ENCODE peak calls at places on chromosomes 6 and 20, in six cellular contexts. H is IMR-90; V is colonic mucosa; G is stomach; I is CD8-positive, alpha-beta T cell; U is psoas muscle. E is an unnamed sample. For H3K9me3, the result is how much of the 10 kb centered on the place peaks cover.

GRCh38 chr6:147103641-147104040 is 100.6 kb upstream of the STXBP5 start:
- DNase-seq in G (no peak), H (no peak), V (no peak), U (no peak), I (no peak), E (no peak)

GRCh38 chr6:3625161-3625979 is 126.1 kb downstream of the PXDC1 start:
- DNase-seq in U (no peak), V (no peak), I (no peak), G (no peak), H (no peak), E (no peak)

GRCh38 chr6:4320860-4321259 is 185.5 kb upstream of the ECI2 start:
- DNase-seq in I (no peak), G (no peak), U (no peak), H (peak), V (no peak), E (no peak)

GRCh38 chr6:127992144-127992543 is 91.3 kb upstream of the THEMIS start:
- DNase-seq in H (no peak), G (no peak), U (no peak), V (no peak), I (no peak), E (no peak)

GRCh38 chr20:39259010-39259803 is 297.1 kb downstream of the DHX35 start:
- DNase-seq in U (no peak), H (no peak), I (no peak), G (no peak), V (no peak), E (no peak)

GRCh38 chr6:63452117-63452516 is 120.2 kb upstream of the LOC128125822 start:
- DNase-seq in I (no peak), G (no peak), U (no peak), V (peak), H (no peak), E (no peak)

GRCh38 chr6:64872633-64873032 is 834.4 kb downstream of the EYS start:
- DNase-seq in I (no peak), H (no peak), U (no peak), V (no peak), G (no peak), E (no peak)

GRCh38 chr6:11207199-11207968 is 25.1 kb downstream of the NEDD9 start:
- DNase-seq in G (peak), H (peak), I (no peak), U (no peak), V (peak), E (peak)

GRCh38 chr20:3887870-3888614 is 1.1 kb upstream of the PANK2 start:
- DNase-seq in V (peak), G (no peak), H (no peak), I (no peak), U (no peak), E (no peak)

GRCh38 chr20:23125625-23126191 is 39.6 kb upstream of the CD93 start:
- DNase-seq in G (no peak), H (peak), U (peak), I (no peak), V (no peak), E (peak)

GRCh38 chr6:151284431-151285060 is 44.8 kb downstream of the AKAP12 start:
- DNase-seq in U (no peak), I (no peak), H (no peak), V (no peak), G (no peak), E (no peak)

GRCh38 chr6:101770116-101770515 is 376.6 kb downstream of the GRIK2 start:
- DNase-seq in H (no peak), I (no peak), U (no peak), V (no peak), G (no peak), E (no peak)

GRCh38 chr6:159038914-159039884 is 5.6 kb downstream of the TAGAP start:
- DNase-seq in H (peak), V (peak), U (no peak), I (no peak), G (no peak), E (no peak)

GRCh38 chr6:90406142-90406794 is 109.6 kb upstream of the BACH2 start:
- DNase-seq in H (peak), V (no peak), U (no peak), I (no peak), G (no peak), E (no peak)

GRCh38 chr6:5462856-5463255 is 201.5 kb downstream of the FARS2 start:
- DNase-seq in U (no peak), G (no peak), I (no peak), H (no peak), V (no peak), E (no peak)

GRCh38 chr6:126153661-126154060 is 167.3 kb downstream of the TRMT11 start:
- DNase-seq in H (peak), U (no peak), V (no peak), I (no peak), G (no peak), E (no peak)

GRCh38 chr6:134190883-134191282 is 127.0 kb downstream of the SGK1 start:
- DNase-seq in G (no peak), V (no peak), I (no peak), H (no peak), U (no peak), E (no peak)

GRCh38 chr6:98828991-98829411 is 5.4 kb upstream of the POU3F2 start:
- DNase-seq in I (no peak), H (no peak), G (no peak), U (no peak), V (no peak), E (no peak)

GRCh38 chr6:79946242-79946641 is 1.1 kb downstream of the ELOVL4 start:
- DNase-seq in U (no peak), V (no peak), G (no peak), I (peak), H (peak), E (no peak)
- TF ChIP-seq CTCF in U (no peak), V (no peak), G (no peak), I (peak), H (peak), E (no peak)

GRCh38 chr20:41601742-41602141 is 16.4 kb downstream of the CHD6 start:
- DNase-seq in I (no peak), G (no peak), H (no peak), V (no peak), U (no peak), E (no peak)
- H3K9me3 ChIP-seq in I (under half), G (under half), H (under half), V (under half), U (under half), E (under half)

DNA sequence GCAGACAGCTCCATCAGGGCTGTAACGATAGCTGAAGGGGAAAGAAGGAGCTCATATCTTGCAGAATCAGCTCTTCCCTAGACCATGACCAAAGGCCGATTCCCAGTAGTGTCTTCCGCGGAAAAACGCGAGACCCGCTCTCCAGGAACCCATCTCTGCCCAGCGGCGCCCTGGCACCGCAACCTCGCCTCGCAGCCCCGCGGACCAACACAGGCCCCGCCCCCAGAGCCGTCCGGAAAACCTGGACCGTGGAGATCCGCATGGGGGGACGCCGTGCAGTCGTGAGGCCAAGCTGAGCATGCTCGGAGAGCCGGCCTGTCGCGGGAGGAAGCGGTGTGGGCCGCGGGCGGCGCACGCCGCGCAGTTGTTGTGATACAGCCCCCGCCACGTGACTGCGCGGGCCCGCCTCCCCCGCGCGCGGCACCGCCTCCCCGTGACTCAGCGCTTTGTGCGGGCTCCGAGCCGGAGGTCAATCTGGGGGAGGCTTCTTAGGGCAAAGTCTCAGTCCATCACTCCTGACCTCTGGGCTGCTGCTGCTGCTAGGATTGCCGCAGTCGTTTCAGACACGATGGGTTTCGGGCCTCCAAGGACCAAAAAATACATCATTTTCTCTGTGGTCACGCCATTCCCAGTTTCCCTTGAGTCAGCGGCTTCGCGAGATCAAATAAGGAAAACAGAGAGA is 3.1 kb upstream of the GCLC start:
- DNase-seq in I (peak), G (peak), U (peak), H (peak), V (peak), E (peak)
- TF ChIP-seq CTCF in I (no peak), G (no peak), U (no peak), H (peak), V (no peak), E (no peak)

DNA sequence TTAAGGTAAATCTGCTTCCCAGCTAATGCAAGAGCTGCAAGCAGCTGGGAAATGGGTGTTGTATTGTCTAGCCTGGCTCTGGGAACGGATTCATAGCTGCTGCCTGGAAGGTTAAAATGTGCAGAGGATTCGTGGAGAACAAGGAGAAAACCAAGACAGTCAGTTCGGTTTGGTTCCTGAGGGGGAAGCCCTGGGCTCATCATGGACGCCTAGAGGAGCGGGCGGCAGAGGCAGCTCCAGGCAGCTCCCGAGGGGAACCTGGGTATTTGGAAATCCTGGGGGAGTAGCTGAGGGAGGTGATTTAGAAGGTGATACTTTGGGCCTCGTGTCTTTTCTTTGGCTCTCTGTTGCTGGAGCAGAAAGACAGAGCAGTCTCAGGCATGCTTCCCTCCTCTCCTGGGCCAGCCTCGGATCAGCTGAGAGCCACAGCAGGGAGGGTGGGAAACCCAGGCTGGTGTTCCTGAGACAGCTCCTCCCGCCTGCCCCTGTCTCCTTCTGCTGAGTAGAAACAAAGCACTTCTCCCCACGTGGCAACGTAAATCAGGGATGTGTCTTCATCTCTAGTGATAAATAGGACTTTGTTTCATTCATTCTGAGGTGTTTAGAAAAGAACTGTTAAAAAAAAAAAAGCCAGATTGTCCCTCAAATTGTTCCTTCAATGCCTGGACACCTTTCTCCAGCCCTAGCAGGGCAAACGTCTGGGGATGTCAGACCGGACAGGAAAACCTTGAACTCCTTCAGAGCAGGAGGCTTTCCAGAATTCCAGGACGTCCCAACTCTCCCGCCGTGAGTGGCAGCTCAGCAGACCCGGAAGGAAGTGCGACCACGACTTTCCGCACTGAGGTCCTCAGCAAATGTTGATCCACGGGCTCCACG is 139.4 kb downstream of the DLL1 start:
- DNase-seq in I (no peak), V (no peak), U (peak), H (no peak), G (no peak), E (no peak)
- H3K9me3 ChIP-seq in I (under half), V (under half), U (under half), H (under half), G (under half), E (under half)

GRCh38 chr6:80104520-80104919 is 2.0 kb upstream of the BCKDHB start:
- DNase-seq in I (no peak), G (no peak), U (no peak), H (no peak), V (no peak), E (no peak)

GRCh38 chr6:80106418-80107235 is at the start of gene BCKDHB:
- DNase-seq in H (peak), I (peak), V (peak), U (peak), G (peak), E (peak)

GRCh38 chr6:80105972-80106417 is 476 bp upstream of the BCKDHB start:
- DNase-seq in V (no peak), H (no peak), I (no peak), U (no peak), G (no peak), E (no peak)
- TF ChIP-seq CTCF in V (no peak), H (no peak), I (no peak), U (no peak), G (no peak), E (no peak)

DNA sequence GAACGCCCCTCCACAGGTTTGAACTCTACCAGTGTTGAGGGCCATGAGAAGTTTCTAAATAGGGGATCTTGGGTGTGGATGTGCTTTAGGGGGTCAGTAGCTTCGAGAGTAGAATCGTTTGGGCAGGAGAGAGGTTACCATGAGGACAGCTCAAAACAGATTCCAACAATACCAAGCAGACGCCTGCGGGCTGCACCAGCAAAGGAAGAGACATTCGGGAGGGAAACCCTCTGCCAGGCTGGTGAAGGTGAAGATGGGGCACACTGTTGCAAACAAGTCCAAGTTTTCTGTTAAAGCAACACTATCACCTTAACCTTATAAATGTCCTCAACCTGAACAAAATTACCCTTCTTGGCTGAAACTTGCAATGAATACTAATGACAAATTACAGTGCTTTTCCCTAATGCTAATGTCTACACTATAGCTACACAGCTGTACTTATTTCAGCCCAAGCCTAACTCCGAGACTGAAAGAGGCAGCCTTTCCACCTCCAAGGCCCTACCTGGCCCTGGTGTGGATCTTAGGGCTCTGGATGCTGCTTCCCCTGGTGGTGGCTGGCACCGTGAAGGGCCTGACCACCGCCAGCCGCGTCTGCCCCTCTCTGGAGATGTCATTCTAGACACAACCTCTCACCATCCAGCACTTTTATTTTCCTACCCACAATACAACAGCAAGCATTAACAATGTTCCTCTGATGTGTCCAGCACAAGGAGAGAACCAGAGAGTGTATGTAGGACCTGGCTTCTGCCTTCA is 80.1 kb downstream of the DLL1 start:
- DNase-seq in U (no peak), V (peak), I (no peak), H (no peak), G (peak), E (peak)
- H3K9me3 ChIP-seq in U (under half), V (under half), I (under half), H (under half), G (under half), E (under half)

GRCh38 chr20:33992923-33993799 is 550 bp upstream of the RALY start:
- DNase-seq in V (peak), H (peak), I (peak), U (peak), G (peak), E (peak)
- TF ChIP-seq CTCF in V (no peak), H (no peak), I (no peak), U (no peak), G (no peak), E (no peak)

GRCh38 chr20:58853466-58853865 is 950 bp downstream of the GNAS start:
- DNase-seq in H (no peak), V (no peak), U (no peak), G (no peak), I (no peak), E (no peak)

GRCh38 chr20:58854638-58855471 is 2.3 kb downstream of the GNAS start:
- DNase-seq in V (no peak), H (no peak), G (no peak), I (no peak), U (no peak), E (no peak)

GRCh38 chr20:58852559-58853271 is at the start of gene GNAS:
- DNase-seq in V (peak), U (peak), H (peak), I (peak), G (no peak), E (no peak)

GRCh38 chr20:58855506-58856314 is 3.2 kb downstream of the GNAS start:
- DNase-seq in I (no peak), V (no peak), H (no peak), U (no peak), G (no peak), E (no peak)

GRCh38 chr20:58853976-58854637 is 1.6 kb downstream of the GNAS start:
- DNase-seq in I (no peak), U (no peak), V (no peak), G (no peak), H (no peak), E (no peak)
- H3K9me3 ChIP-seq in I (under half), U (under half), V (under half), G (under half), H (under half), E (under half)

DNA sequence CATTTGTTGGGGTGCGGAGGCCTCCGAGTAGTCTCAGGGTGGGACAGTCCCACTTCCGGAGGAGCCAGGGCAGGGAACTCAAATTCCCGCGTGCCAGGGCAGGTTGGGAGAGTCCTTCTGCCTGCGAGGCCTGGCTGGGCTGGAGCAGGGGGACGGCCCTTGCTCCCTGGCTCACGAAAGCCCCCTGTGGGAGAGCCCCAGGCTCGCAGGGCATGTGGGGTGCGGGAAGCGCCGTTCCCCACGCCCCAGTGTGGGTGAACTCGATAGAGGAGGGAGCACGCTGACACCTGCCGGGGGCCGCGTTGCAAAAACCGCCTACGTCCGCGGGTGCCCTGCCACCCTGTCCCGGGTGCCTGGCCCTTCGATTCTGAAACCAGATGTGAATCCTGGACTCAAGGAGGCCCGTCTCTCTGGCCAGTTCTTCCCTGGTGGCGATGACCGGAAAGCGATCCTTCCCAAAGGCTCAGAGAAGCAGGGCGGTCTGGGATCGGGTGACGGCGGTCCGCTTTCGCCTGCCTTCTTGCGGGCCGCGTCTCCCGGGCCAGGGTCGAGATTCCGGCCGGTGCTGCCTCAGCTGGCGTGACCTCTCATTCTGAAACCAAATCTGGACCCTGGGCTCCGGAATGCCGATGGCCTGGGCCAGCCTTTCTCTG is 1846.5 kb upstream of the DEFB115 start:
- DNase-seq in U (peak), I (no peak), H (no peak), V (no peak), G (no peak), E (no peak)
- TF ChIP-seq CTCF in U (no peak), I (no peak), H (no peak), V (no peak), G (no peak), E (no peak)

E was measured in lung.